ENCODE peak calls at places on chromosome 13, in four cellular contexts. V is HepG2, C is tibial nerve, Y is ovary. W is an unnamed sample.

GRCh38 chr13:109773786-109774185 is 12.6 kb downstream of the IRS2 start:
- DNase-seq in Y (no peak), V (no peak), C (no peak), W (no peak)

GRCh38 chr13:102726430-102726829 is 31.6 kb upstream of the METTL21C start:
- DNase-seq in V (peak; percentile 35), C (no peak), Y (no peak), W (no peak)

GRCh38 chr13:105961438-105961837 is 574.0 kb downstream of the EFNB2 start:
- DNase-seq in V (no peak), Y (no peak), C (no peak), W (no peak)

GRCh38 chr13:29737061-29737460 is 113.4 kb downstream of the UBL3 start:
- DNase-seq in V (no peak), Y (no peak), C (no peak), W (no peak)

GRCh38 chr13:75687145-75687763 is 51.1 kb downstream of the LMO7 start:
- DNase-seq in C (no peak), Y (no peak), V (peak; percentile 46), W (no peak)

GRCh38 chr13:34762312-34762711 is 179.8 kb upstream of the NBEA start:
- DNase-seq in C (no peak), V (no peak), Y (no peak), W (no peak)

GRCh38 chr13:30739646-30740642 is 4.6 kb downstream of the ALOX5AP start:
- DNase-seq in C (no peak), Y (no peak), V (no peak), W (no peak)

GRCh38 chr13:70568571-70568970 is 460.3 kb upstream of the KLHL1 start:
- DNase-seq in C (no peak), Y (no peak), V (peak; percentile 25), W (no peak)

GRCh38 chr13:50527612-50528509 is 315.6 kb downstream of the DLEU7 start:
- DNase-seq in Y (no peak), V (no peak), C (no peak), W (no peak)

GRCh38 chr13:59444210-59444857 is 719.4 kb downstream of the DIAPH3 start:
- DNase-seq in V (no peak), Y (no peak), C (no peak), W (no peak)

GRCh38 chr13:47033216-47033615 is 136.4 kb upstream of the HTR2A start:
- DNase-seq in V (no peak), C (no peak), Y (no peak), W (no peak)

GRCh38 chr13:44249439-44249838 is 124.2 kb upstream of the SERP2 start:
- DNase-seq in V (no peak), C (peak; percentile 46), Y (peak; percentile 47), W (peak; percentile 66)

GRCh38 chr13:42807866-42808265 is 26.5 kb downstream of the FAM216B start:
- DNase-seq in Y (no peak), V (peak; percentile 1), C (no peak), W (no peak)

GRCh38 chr13:111904701-111905608 is 162.0 kb upstream of the SOX1 start:
- DNase-seq in V (no peak), Y (no peak), C (no peak), W (peak; percentile 60)

GRCh38 chr13:31067416-31068118 is 94.1 kb downstream of the HSPH1 start:
- DNase-seq in Y (no peak), C (no peak), V (no peak), W (no peak)

GRCh38 chr13:45055198-45055901 is 65.0 kb upstream of the GTF2F2 start:
- DNase-seq in Y (peak; percentile 48), V (no peak), C (no peak), W (no peak)

GRCh38 chr13:50731400-50731799 is 112.1 kb downstream of the DLEU7 start:
- DNase-seq in V (no peak), Y (no peak), C (no peak), W (no peak)

GRCh38 chr13:51122868-51123267 is 11.8 kb upstream of the C13orf42 start:
- DNase-seq in C (no peak), Y (no peak), V (peak; percentile 91), W (no peak)

DNA sequence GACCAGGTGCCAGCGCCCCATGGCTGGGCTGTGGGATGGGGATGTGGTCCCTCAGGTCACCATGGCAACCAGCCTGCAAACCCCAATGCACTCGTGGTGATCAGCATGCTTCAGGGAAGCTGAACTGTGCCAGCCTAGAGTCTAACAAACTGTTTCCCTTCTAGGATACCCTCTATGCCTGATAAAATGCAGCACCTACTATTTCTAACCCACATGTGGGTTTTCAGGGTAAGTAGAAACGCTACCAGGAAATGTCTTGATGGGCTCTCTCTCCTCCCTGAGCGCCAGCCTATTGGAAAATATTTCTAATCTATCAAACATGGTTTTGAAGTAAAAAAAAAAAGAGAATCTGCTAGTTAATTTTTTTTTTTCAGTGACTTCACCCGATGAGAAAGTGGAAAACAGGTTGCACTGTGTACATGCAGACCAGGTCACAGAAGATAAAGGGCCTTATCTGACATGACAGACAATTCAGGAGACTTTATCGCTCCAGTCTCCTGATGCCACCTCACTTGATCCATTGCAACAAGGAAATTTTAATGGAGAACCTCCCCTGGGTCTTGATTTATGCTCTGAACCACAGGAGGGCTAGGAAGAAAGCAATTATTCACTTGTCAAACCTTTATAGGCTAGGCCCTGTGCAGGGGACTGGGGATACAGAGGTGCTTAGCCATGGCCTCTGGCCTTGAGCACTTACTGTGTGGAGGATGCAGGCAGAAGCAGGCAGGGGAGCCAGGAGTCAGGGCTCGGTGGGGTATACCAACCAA is 51.2 kb downstream of the RASL11A start:
- DNase-seq in C (no peak), V (no peak), Y (no peak), W (no peak)
- TF ChIP-seq EP300 in C (no peak), V (no peak), Y (no peak), W (no peak)

DNA sequence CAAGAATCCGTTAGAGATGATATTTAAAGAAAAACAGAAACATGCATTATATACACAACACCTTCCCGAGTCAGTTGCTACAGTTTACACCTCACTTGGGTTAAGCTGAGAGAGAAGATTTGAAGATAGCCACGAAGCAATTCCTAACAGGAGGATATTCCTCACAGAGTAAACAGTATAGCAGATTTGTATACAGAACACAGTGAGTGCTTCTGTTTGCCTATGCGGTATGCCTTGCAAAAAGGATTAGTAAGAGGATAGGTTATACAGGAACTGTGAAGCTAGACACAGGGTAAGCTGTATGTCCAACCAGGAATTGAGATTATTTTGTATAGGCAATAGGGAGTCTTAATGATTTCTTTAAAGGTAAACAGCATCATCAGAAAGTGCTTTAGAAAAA is 471.8 kb downstream of the LIG4 start:
- DNase-seq in C (no peak), Y (no peak), V (no peak), W (no peak)
- TF ChIP-seq EP300 in C (no peak), Y (no peak), V (no peak), W (no peak)

GRCh38 chr13:22061371-22061805 is 390.5 kb downstream of the FGF9 start:
- DNase-seq in V (no peak), C (no peak), Y (no peak), W (no peak)
- TF ChIP-seq EP300 in V (no peak), C (no peak), Y (no peak), W (no peak)

GRCh38 chr13:100131863-100132574 is 43.1 kb downstream of the PCCA start:
- DNase-seq in V (peak; percentile 32), Y (no peak), C (no peak), W (no peak)
- TF ChIP-seq EP300 in V (no peak), Y (no peak), C (no peak), W (no peak)

DNA sequence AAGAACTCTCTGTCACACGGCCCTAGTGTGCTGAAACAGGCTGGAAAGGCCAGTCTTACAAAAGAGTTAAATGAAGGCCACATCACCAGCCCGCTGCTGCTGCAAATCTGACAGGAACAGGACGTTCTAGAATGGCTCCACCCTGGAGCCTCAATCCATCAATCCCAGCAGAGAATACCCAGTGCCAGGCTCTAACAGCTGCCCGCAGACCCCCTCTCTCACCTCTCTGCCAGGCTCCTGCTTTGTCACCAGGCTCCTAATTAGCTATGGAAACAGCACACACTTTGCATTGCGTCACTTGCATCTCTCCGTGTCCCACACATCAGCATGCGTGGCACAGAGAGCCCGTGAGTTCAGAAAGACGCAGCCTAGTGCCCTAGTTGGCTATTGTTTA is 314.1 kb downstream of the FOXO1 start:
- DNase-seq in V (no peak), Y (peak; percentile 35), C (peak; percentile 28), W (no peak)
- TF ChIP-seq EP300 in V (no peak), Y (no peak), C (peak; percentile 92), W (peak; percentile 83)